ENCODE peak calls at places on chromosomes 1 and 21, in five cellular contexts. One of them, this sample, is unnamed. For H3K36me3, the result is how much of the 10 kb centered on the place peaks cover.

GRCh38 chr1:26752519-26752918 is 35.2 kb upstream of the PIGV start:
- DNase-seq in WERI-Rb-1: no peak
- DNase-seq in CD8-positive, alpha-beta T cell: no peak
- DNase-seq in fibroblast of lung: no peak
- DNase-seq in uterus: no peak
- DNase-seq in this sample: no peak

GRCh38 chr21:44461005-44461404 is 5.7 kb downstream of the LRRC3 start:
- DNase-seq in uterus: no peak
- DNase-seq in WERI-Rb-1: no peak
- DNase-seq in fibroblast of lung: no peak
- DNase-seq in CD8-positive, alpha-beta T cell: no peak
- DNase-seq in this sample: no peak

GRCh38 chr1:167439301-167439988 is 78.9 kb downstream of the CD247 start:
- DNase-seq in CD8-positive, alpha-beta T cell: no peak
- DNase-seq in WERI-Rb-1: peak
- DNase-seq in uterus: peak
- DNase-seq in fibroblast of lung: peak
- DNase-seq in this sample: peak

GRCh38 chr1:89822999-89823628 is 2.3 kb downstream of the LRRC8D start:
- DNase-seq in WERI-Rb-1: no peak
- DNase-seq in CD8-positive, alpha-beta T cell: no peak
- DNase-seq in fibroblast of lung: no peak
- DNase-seq in uterus: no peak
- DNase-seq in this sample: no peak

GRCh38 chr1:97384294-97384952 is 536.4 kb downstream of the DPYD start:
- DNase-seq in uterus: no peak
- DNase-seq in CD8-positive, alpha-beta T cell: no peak
- DNase-seq in WERI-Rb-1: no peak
- DNase-seq in fibroblast of lung: peak
- DNase-seq in this sample: no peak

GRCh38 chr1:19361231-19362147 is 49.4 kb downstream of the SLC66A1 start:
- DNase-seq in fibroblast of lung: peak
- DNase-seq in WERI-Rb-1: peak
- DNase-seq in uterus: no peak
- DNase-seq in CD8-positive, alpha-beta T cell: no peak
- DNase-seq in this sample: no peak

GRCh38 chr1:47624531-47624930 is 186.7 kb downstream of the FOXD2 start:
- DNase-seq in uterus: no peak
- DNase-seq in CD8-positive, alpha-beta T cell: no peak
- DNase-seq in WERI-Rb-1: peak
- DNase-seq in fibroblast of lung: no peak
- DNase-seq in this sample: peak

GRCh38 chr1:54833146-54833545 is 32.0 kb upstream of the TTC22 start:
- DNase-seq in fibroblast of lung: no peak
- DNase-seq in WERI-Rb-1: no peak
- DNase-seq in CD8-positive, alpha-beta T cell: no peak
- DNase-seq in uterus: no peak
- DNase-seq in this sample: peak

GRCh38 chr1:9746651-9747050 is 77.1 kb downstream of the CLSTN1 start:
- DNase-seq in WERI-Rb-1: no peak
- DNase-seq in fibroblast of lung: peak
- DNase-seq in uterus: no peak
- DNase-seq in CD8-positive, alpha-beta T cell: no peak
- DNase-seq in this sample: no peak

GRCh38 chr1:199132006-199132405 is 493.2 kb downstream of the PTPRC start:
- DNase-seq in uterus: no peak
- DNase-seq in CD8-positive, alpha-beta T cell: no peak
- DNase-seq in fibroblast of lung: no peak
- DNase-seq in WERI-Rb-1: no peak
- DNase-seq in this sample: no peak

GRCh38 chr1:53089478-53090226 is 27.6 kb downstream of the PODN start:
- DNase-seq in CD8-positive, alpha-beta T cell: no peak
- DNase-seq in WERI-Rb-1: peak
- DNase-seq in uterus: no peak
- DNase-seq in fibroblast of lung: peak
- DNase-seq in this sample: no peak

GRCh38 chr1:173267453-173267945 is 60.4 kb upstream of the TNFSF4 start:
- DNase-seq in WERI-Rb-1: peak
- DNase-seq in fibroblast of lung: peak
- DNase-seq in uterus: no peak
- DNase-seq in CD8-positive, alpha-beta T cell: no peak
- DNase-seq in this sample: no peak

GRCh38 chr1:22861764-22862440 is 110.8 kb downstream of the LACTBL1 start:
- DNase-seq in fibroblast of lung: peak
- DNase-seq in CD8-positive, alpha-beta T cell: no peak
- DNase-seq in WERI-Rb-1: peak
- DNase-seq in uterus: peak
- DNase-seq in this sample: peak

GRCh38 chr1:202710070-202711025 is at the start of gene SYT2:
- DNase-seq in WERI-Rb-1: peak
- DNase-seq in uterus: peak
- DNase-seq in CD8-positive, alpha-beta T cell: no peak
- DNase-seq in fibroblast of lung: peak
- DNase-seq in this sample: peak

GRCh38 chr1:27135920-27136551 is 18.9 kb downstream of the SLC9A1 start:
- DNase-seq in fibroblast of lung: no peak
- DNase-seq in WERI-Rb-1: no peak
- DNase-seq in CD8-positive, alpha-beta T cell: no peak
- DNase-seq in uterus: no peak
- DNase-seq in this sample: peak

GRCh38 chr1:204296431-204296988 is 63.2 kb downstream of the PLEKHA6 start:
- DNase-seq in fibroblast of lung: peak
- DNase-seq in WERI-Rb-1: peak
- DNase-seq in CD8-positive, alpha-beta T cell: no peak
- DNase-seq in uterus: peak
- DNase-seq in this sample: no peak

GRCh38 chr1:218718977-218719376 is 373.8 kb downstream of the TGFB2 start:
- DNase-seq in uterus: no peak
- DNase-seq in WERI-Rb-1: no peak
- DNase-seq in fibroblast of lung: peak
- DNase-seq in CD8-positive, alpha-beta T cell: no peak
- DNase-seq in this sample: no peak

GRCh38 chr1:100832676-100833469 is 61.8 kb downstream of the EXTL2 start:
- DNase-seq in fibroblast of lung: no peak
- DNase-seq in CD8-positive, alpha-beta T cell: no peak
- DNase-seq in WERI-Rb-1: no peak
- DNase-seq in uterus: no peak
- DNase-seq in this sample: no peak

GRCh38 chr1:40650075-40650474 is 15.4 kb downstream of the RIMS3 start:
- DNase-seq in CD8-positive, alpha-beta T cell: no peak
- DNase-seq in fibroblast of lung: no peak
- DNase-seq in uterus: no peak
- DNase-seq in WERI-Rb-1: peak
- DNase-seq in this sample: peak

GRCh38 chr1:226702957-226703831 is 35.9 kb downstream of the ITPKB start:
- DNase-seq in CD8-positive, alpha-beta T cell: peak
- DNase-seq in uterus: peak
- DNase-seq in WERI-Rb-1: peak
- DNase-seq in fibroblast of lung: peak
- DNase-seq in this sample: peak
- TF ChIP-seq CTCF in CD8-positive, alpha-beta T cell: no peak
- TF ChIP-seq CTCF in uterus: no peak
- TF ChIP-seq CTCF in WERI-Rb-1: no peak
- TF ChIP-seq CTCF in fibroblast of lung: no peak
- TF ChIP-seq CTCF in this sample: no peak

DNA sequence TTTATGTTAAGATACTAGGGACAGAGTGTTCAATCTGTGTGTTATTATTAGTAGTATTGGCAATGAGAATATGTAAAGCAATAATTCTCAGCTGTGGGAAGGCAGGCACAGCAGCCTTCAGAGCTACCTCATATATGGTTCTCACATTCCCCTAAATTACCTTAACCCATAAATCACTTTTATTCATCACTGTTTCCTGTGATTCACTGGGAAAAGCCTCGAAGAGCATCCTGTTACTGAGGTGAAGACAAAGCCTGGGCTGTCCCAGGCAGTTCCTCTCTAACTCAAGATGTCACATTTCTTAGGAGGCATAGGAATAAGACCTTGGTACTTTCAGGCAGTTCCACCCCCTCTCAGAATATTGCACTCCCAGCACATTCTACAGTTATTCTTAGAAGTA is 965.7 kb downstream of the NCAM2 start:
- DNase-seq in uterus: no peak
- DNase-seq in WERI-Rb-1: no peak
- DNase-seq in CD8-positive, alpha-beta T cell: no peak
- DNase-seq in fibroblast of lung: no peak
- DNase-seq in this sample: no peak
- H3K4me3 ChIP-seq in uterus: no peak
- H3K4me3 ChIP-seq in WERI-Rb-1: no peak
- H3K4me3 ChIP-seq in CD8-positive, alpha-beta T cell: no peak
- H3K4me3 ChIP-seq in fibroblast of lung: no peak
- H3K4me3 ChIP-seq in this sample: peak

GRCh38 chr1:1771096-1771495 is 7.2 kb downstream of the NADK start:
- DNase-seq in CD8-positive, alpha-beta T cell: no peak
- DNase-seq in fibroblast of lung: no peak
- DNase-seq in WERI-Rb-1: no peak
- DNase-seq in uterus: no peak
- DNase-seq in this sample: no peak

GRCh38 chr1:1764876-1765478 is 13.3 kb downstream of the NADK start:
- DNase-seq in CD8-positive, alpha-beta T cell: no peak
- DNase-seq in WERI-Rb-1: no peak
- DNase-seq in fibroblast of lung: no peak
- DNase-seq in uterus: no peak
- DNase-seq in this sample: no peak

GRCh38 chr1:1768249-1768992 is 9.8 kb downstream of the NADK start:
- DNase-seq in CD8-positive, alpha-beta T cell: no peak
- DNase-seq in WERI-Rb-1: no peak
- DNase-seq in fibroblast of lung: no peak
- DNase-seq in uterus: no peak
- DNase-seq in this sample: no peak

GRCh38 chr1:1773874-1774273 is 4.4 kb downstream of the NADK start:
- DNase-seq in CD8-positive, alpha-beta T cell: no peak
- DNase-seq in fibroblast of lung: no peak
- DNase-seq in WERI-Rb-1: no peak
- DNase-seq in uterus: no peak
- DNase-seq in this sample: no peak

DNA sequence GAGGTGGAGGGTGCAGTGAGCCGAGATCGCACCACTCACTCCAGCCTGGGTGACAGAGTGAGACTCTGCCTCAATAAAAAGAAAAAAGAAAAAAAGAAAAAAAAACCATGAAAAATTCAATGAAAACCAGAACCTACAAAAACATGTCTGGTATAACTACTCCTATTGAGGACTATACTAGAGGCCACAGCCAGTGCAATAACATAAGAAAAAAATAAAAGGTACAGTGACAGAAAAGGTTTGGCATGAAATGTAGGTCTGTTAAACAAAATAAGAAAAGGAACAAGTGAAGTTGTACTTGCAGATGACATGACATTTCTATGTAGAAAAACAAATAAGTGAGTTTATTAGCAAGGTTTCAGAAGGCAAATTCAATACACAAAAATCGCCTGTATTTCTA is 8.2 kb downstream of the NADK start:
- DNase-seq in fibroblast of lung: no peak
- DNase-seq in uterus: no peak
- DNase-seq in CD8-positive, alpha-beta T cell: no peak
- DNase-seq in WERI-Rb-1: no peak
- DNase-seq in this sample: no peak
- H3K36me3 ChIP-seq in fibroblast of lung: under half
- H3K36me3 ChIP-seq in uterus: under half
- H3K36me3 ChIP-seq in CD8-positive, alpha-beta T cell: under half
- H3K36me3 ChIP-seq in WERI-Rb-1: half or more
- H3K36me3 ChIP-seq in this sample: under half

DNA sequence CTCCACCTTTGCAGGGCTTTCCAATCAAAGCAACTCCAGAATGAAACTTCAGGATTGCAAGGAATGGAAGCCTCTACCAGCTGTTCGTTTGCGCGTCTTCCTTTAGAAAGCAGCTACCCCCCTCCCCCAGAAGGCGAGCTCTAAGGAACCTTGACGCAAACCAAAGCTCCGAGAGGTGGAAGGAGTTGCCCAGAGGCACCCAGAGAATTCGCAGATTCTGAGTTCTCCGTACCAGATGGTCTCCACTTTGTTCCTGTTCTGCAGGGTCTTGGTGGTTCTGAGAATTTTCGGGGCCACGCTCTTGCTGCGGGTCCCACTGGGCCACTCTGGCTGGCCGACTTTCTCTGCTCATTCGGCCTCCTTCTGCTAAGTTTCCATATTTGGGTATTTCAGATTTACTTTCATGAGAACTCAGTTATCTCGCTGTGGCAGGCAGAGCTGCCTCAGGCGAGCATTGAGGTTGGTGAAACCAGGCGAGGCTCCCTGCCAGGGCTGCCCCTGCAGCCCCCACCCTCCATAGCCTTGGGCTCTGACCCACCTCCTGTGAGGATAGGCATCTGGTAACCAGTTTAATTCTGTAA is 798 bp downstream of the TRAF5 start:
- DNase-seq in CD8-positive, alpha-beta T cell: no peak
- DNase-seq in fibroblast of lung: peak
- DNase-seq in WERI-Rb-1: peak
- DNase-seq in uterus: peak
- DNase-seq in this sample: peak
- TF ChIP-seq CTCF in CD8-positive, alpha-beta T cell: no peak
- TF ChIP-seq CTCF in fibroblast of lung: no peak
- TF ChIP-seq CTCF in WERI-Rb-1: no peak
- TF ChIP-seq CTCF in uterus: no peak
- TF ChIP-seq CTCF in this sample: no peak

GRCh38 chr1:205458777-205459566 is 3.1 kb upstream of the BLACAT1 start:
- DNase-seq in uterus: no peak
- DNase-seq in CD8-positive, alpha-beta T cell: no peak
- DNase-seq in WERI-Rb-1: peak
- DNase-seq in fibroblast of lung: peak
- DNase-seq in this sample: peak

GRCh38 chr1:205456383-205456867 is 580 bp upstream of the BLACAT1 start:
- DNase-seq in WERI-Rb-1: peak
- DNase-seq in fibroblast of lung: no peak
- DNase-seq in CD8-positive, alpha-beta T cell: no peak
- DNase-seq in uterus: no peak
- DNase-seq in this sample: peak

GRCh38 chr1:205455581-205456382 is at the start of gene BLACAT1:
- DNase-seq in CD8-positive, alpha-beta T cell: no peak
- DNase-seq in WERI-Rb-1: no peak
- DNase-seq in fibroblast of lung: no peak
- DNase-seq in uterus: no peak
- DNase-seq in this sample: peak

GRCh38 chr1:205454903-205455335 is 926 bp downstream of the BLACAT1 start:
- DNase-seq in uterus: no peak
- DNase-seq in WERI-Rb-1: no peak
- DNase-seq in fibroblast of lung: no peak
- DNase-seq in CD8-positive, alpha-beta T cell: no peak
- DNase-seq in this sample: peak

GRCh38 chr1:205456868-205457724 is 1.3 kb upstream of the BLACAT1 start:
- DNase-seq in uterus: no peak
- DNase-seq in CD8-positive, alpha-beta T cell: no peak
- DNase-seq in fibroblast of lung: no peak
- DNase-seq in WERI-Rb-1: peak
- DNase-seq in this sample: peak
- H3K4me3 ChIP-seq in uterus: no peak
- H3K4me3 ChIP-seq in CD8-positive, alpha-beta T cell: peak
- H3K4me3 ChIP-seq in fibroblast of lung: no peak
- H3K4me3 ChIP-seq in WERI-Rb-1: peak
- H3K4me3 ChIP-seq in this sample: peak